ENCODE peak calls at places on chromosomes 4 and X, in nine cellular contexts. R, C, N, U, L, B, Y, V and I are unnamed samples.
A peak's percentile ranks its signal among the peaks of the same experiment; 100 is the strongest.

GRCh38 chr4:184196730-184197355 is 20.8 kb downstream of the ENPP6 start:
- DNase-seq in R (no peak), C (no peak), N (no peak), U (no peak), L (no peak), B (no peak), Y (no peak), V (no peak), I (no peak)

GRCh38 chr4:87219648-87220093 is 747 bp downstream of the KLHL8 start:
- DNase-seq in R (peak; percentile 68), C (peak; percentile 8), N (no peak), U (no peak), L (peak; percentile 56), B (no peak), Y (no peak), V (peak; percentile 84), I (peak; percentile 34)

GRCh38 chr4:144575181-144575580 is 70.8 kb upstream of the HHIP start:
- DNase-seq in R (no peak), C (no peak), N (no peak), U (peak; percentile 13), L (no peak), B (no peak), Y (no peak), V (no peak), I (peak; percentile 44)

GRCh38 chr4:6294705-6295421 is 25.2 kb downstream of the WFS1 start:
- DNase-seq in R (no peak), C (no peak), N (no peak), U (no peak), L (no peak), B (no peak), Y (no peak), V (no peak), I (no peak)

GRCh38 chr4:47372561-47372960 is 90.9 kb downstream of the COMMD8 start:
- DNase-seq in R (no peak), C (no peak), N (no peak), U (no peak), L (no peak), B (no peak), Y (no peak), V (no peak), I (no peak)

GRCh38 chr4:98951710-98952109 is 22.8 kb upstream of the EIF4E start:
- DNase-seq in R (no peak), C (no peak), N (no peak), U (no peak), L (no peak), B (no peak), Y (no peak), V (no peak), I (no peak)

GRCh38 chrX:12657881-12658280 is 133.3 kb upstream of the PRPS2 start:
- DNase-seq in R (no peak), C (no peak), N (no peak), U (no peak), L (no peak), B (no peak), Y (no peak), V (no peak), I (no peak)

GRCh38 chrX:150984164-150984824 is 1.2 kb downstream of the HMGB3 start:
- DNase-seq in R (no peak), C (no peak), N (no peak), U (no peak), L (peak; percentile 54), B (no peak), Y (no peak), V (no peak), I (no peak)

GRCh38 chrX:7204619-7205018 is 56.7 kb upstream of the PUDP start:
- DNase-seq in R (no peak), C (no peak), N (no peak), U (no peak), L (no peak), B (no peak), Y (no peak), V (no peak), I (no peak)

GRCh38 chr4:17657849-17658248 is 43.4 kb downstream of the MED28 start:
- DNase-seq in R (no peak), C (no peak), N (no peak), U (no peak), L (no peak), B (no peak), Y (no peak), V (no peak), I (no peak)

GRCh38 chrX:110806145-110806544 is 10.5 kb upstream of the CHRDL1 start:
- DNase-seq in R (no peak), C (no peak), N (no peak), U (no peak), L (no peak), B (no peak), Y (no peak), V (no peak), I (peak; percentile 53)

GRCh38 chrX:40570346-40571093 is 10.2 kb upstream of the ATP6AP2 start:
- DNase-seq in R (no peak), C (no peak), N (no peak), U (no peak), L (no peak), B (no peak), Y (no peak), V (no peak), I (no peak)

GRCh38 chr4:37982736-37983135 is 22.5 kb downstream of the PTTG2 start:
- DNase-seq in R (no peak), C (no peak), N (no peak), U (no peak), L (no peak), B (no peak), Y (no peak), V (no peak), I (no peak)

GRCh38 chrX:136130931-136131843 is 16.1 kb upstream of the FHL1 start:
- DNase-seq in R (no peak), C (no peak), N (no peak), U (no peak), L (no peak), B (peak; percentile 15), Y (peak; percentile 24), V (no peak), I (peak; percentile 80)

GRCh38 chr4:156615066-156615514 is 356.5 kb downstream of the PDGFC start:
- DNase-seq in R (no peak), C (no peak), N (no peak), U (no peak), L (no peak), B (no peak), Y (no peak), V (no peak), I (peak; percentile 74)

GRCh38 chr4:151169223-151169622 is 69.8 kb downstream of the RPS3A start:
- DNase-seq in R (peak; percentile 58), C (no peak), N (peak; percentile 79), U (no peak), L (no peak), B (no peak), Y (no peak), V (no peak), I (peak; percentile 98)

GRCh38 chr4:169047967-169048366 is 37.9 kb upstream of the CBR4 start:
- DNase-seq in R (no peak), C (no peak), N (no peak), U (no peak), L (no peak), B (no peak), Y (no peak), V (no peak), I (no peak)

GRCh38 chrX:37783284-37783683 is 3.4 kb downstream of the CYBB start:
- DNase-seq in R (no peak), C (no peak), N (no peak), U (no peak), L (no peak), B (no peak), Y (no peak), V (no peak), I (no peak)

GRCh38 chr4:153072661-153073060 is 131.6 kb upstream of the TRIM2 start:
- DNase-seq in R (no peak), C (no peak), N (no peak), U (no peak), L (no peak), B (no peak), Y (no peak), V (no peak), I (no peak)

GRCh38 chrX:136999021-136999420 is 34.8 kb downstream of the GPR101 start:
- DNase-seq in R (no peak), C (no peak), N (no peak), U (no peak), L (no peak), B (no peak), Y (no peak), V (no peak), I (peak; percentile 4)

GRCh38 chr4:103645991-103646390 is 73.8 kb downstream of the TACR3 start:
- DNase-seq in R (no peak), C (no peak), N (no peak), U (no peak), L (no peak), B (no peak), Y (no peak), V (no peak), I (peak; percentile 1)

GRCh38 chrX:16119353-16120220 is 3.8 kb upstream of the GRPR start:
- DNase-seq in R (no peak), C (no peak), N (no peak), U (no peak), L (no peak), B (no peak), Y (no peak), V (no peak), I (no peak)

GRCh38 chr4:185623444-185624247 is 88.3 kb upstream of the PDLIM3 start:
- DNase-seq in R (no peak), C (no peak), N (no peak), U (no peak), L (no peak), B (no peak), Y (no peak), V (no peak), I (no peak)

GRCh38 chrX:31136144-31136572 is 64.3 kb upstream of the FTHL17 start:
- DNase-seq in R (no peak), C (no peak), N (no peak), U (no peak), L (no peak), B (no peak), Y (no peak), V (no peak), I (no peak)

GRCh38 chr4:792729-793108 is 33.2 kb downstream of the CPLX1 start:
- DNase-seq in R (no peak), C (no peak), N (no peak), U (no peak), L (no peak), B (no peak), Y (no peak), V (peak; percentile 64), I (no peak)

GRCh38 chr4:184019084-184019483 is 114.0 kb downstream of the STOX2 start:
- DNase-seq in R (no peak), C (no peak), N (no peak), U (no peak), L (no peak), B (no peak), Y (no peak), V (no peak), I (no peak)

GRCh38 chr4:5543681-5544080 is 164.7 kb downstream of the EVC2 start:
- DNase-seq in R (no peak), C (no peak), N (no peak), U (no peak), L (no peak), B (no peak), Y (no peak), V (no peak), I (no peak)

GRCh38 chrX:13471269-13471668 is 98.1 kb upstream of the EGFL6 start:
- DNase-seq in R (no peak), C (no peak), N (no peak), U (no peak), L (no peak), B (no peak), Y (no peak), V (no peak), I (no peak)

GRCh38 chr4:39181520-39181904 is 817 bp upstream of the WDR19 start:
- DNase-seq in R (no peak), C (no peak), N (no peak), U (no peak), L (no peak), B (no peak), Y (no peak), V (no peak), I (peak; percentile 6)

GRCh38 chrX:2862404-2862803 is 33.7 kb downstream of the GYG2 start:
- DNase-seq in R (no peak), C (no peak), N (no peak), U (no peak), L (no peak), B (no peak), Y (no peak), V (no peak), I (no peak)

GRCh38 chr4:92060333-92060732 is 243.4 kb upstream of the GRID2 start:
- DNase-seq in R (no peak), C (no peak), N (no peak), U (no peak), L (no peak), B (no peak), Y (no peak), V (no peak), I (no peak)